ENCODE peak calls at places on chromosomes 2 and 18, in five cellular contexts. W is tibial artery, Y is H1, G is SK-N-SH, S is K562. X is an unnamed sample. For H3K4me1, the result is how much of the 10 kb centered on the place peaks cover.

GRCh38 chr18:12236934-12237832 is 17.0 kb upstream of the CIDEA start:
- DNase-seq in W (peak), Y (no peak), G (peak), S (peak), X (no peak)

GRCh38 chr18:48345596-48345995 is 63.6 kb downstream of the ZBTB7C start:
- DNase-seq in W (no peak), Y (no peak), G (no peak), S (no peak), X (no peak)

GRCh38 chr2:232485757-232486557 is 1.7 kb downstream of the ECEL1 start:
- DNase-seq in W (no peak), Y (no peak), G (peak), S (no peak), X (no peak)

GRCh38 chr2:207167129-207167923 is 1.6 kb upstream of the KLF7 start:
- DNase-seq in W (peak), Y (no peak), G (no peak), S (no peak), X (no peak)

GRCh38 chr2:3289526-3289925 is 88.1 kb downstream of the EIPR1 start:
- DNase-seq in W (no peak), Y (no peak), G (peak), S (no peak), X (no peak)

GRCh38 chr2:64092502-64092901 is 51.7 kb downstream of the PELI1 start:
- DNase-seq in W (no peak), Y (no peak), G (no peak), S (no peak), X (no peak)

GRCh38 chr2:105052773-105053172 is 14.9 kb downstream of the MRPS9 start:
- DNase-seq in W (no peak), Y (no peak), G (no peak), S (peak), X (no peak)

GRCh38 chr2:44233450-44234128 is 41.7 kb upstream of the SLC3A1 start:
- DNase-seq in W (no peak), Y (no peak), G (peak), S (no peak), X (no peak)

GRCh38 chr2:63587814-63588384 is 378 bp downstream of the WDPCP start:
- DNase-seq in W (no peak), Y (peak), G (no peak), S (no peak), X (no peak)

GRCh38 chr2:233267516-233268245 is 16.2 kb downstream of the ATG16L1 start:
- DNase-seq in W (no peak), Y (no peak), G (no peak), S (no peak), X (no peak)

GRCh38 chr2:212683346-212683745 is 144.7 kb upstream of the ERBB4 start:
- DNase-seq in W (no peak), Y (no peak), G (no peak), S (no peak), X (no peak)

GRCh38 chr2:10344105-10345066 is 41.7 kb downstream of the HPCAL1 start:
- DNase-seq in W (no peak), Y (no peak), G (peak), S (no peak), X (no peak)

GRCh38 chr2:70920367-70920715 is 15.4 kb upstream of the ATP6V1B1 start:
- DNase-seq in W (no peak), Y (no peak), G (no peak), S (no peak), X (no peak)

GRCh38 chr2:135913726-135914365 is 37.6 kb upstream of the MCM6 start:
- DNase-seq in W (no peak), Y (no peak), G (peak), S (peak), X (no peak)

GRCh38 chr2:43346619-43347018 is 120.2 kb upstream of the ZFP36L2 start:
- DNase-seq in W (no peak), Y (no peak), G (no peak), S (no peak), X (no peak)

GRCh38 chr2:167398791-167399371 is 510.6 kb downstream of the XIRP2 start:
- DNase-seq in W (no peak), Y (no peak), G (peak), S (no peak), X (no peak)

GRCh38 chr2:161824226-161824625 is 200.0 kb downstream of the SLC4A10 start:
- DNase-seq in W (no peak), Y (no peak), G (no peak), S (no peak), X (no peak)

GRCh38 chr2:20378891-20379519 is 28.4 kb upstream of the PUM2 start:
- DNase-seq in W (peak), Y (peak), G (peak), S (peak), X (no peak)

GRCh38 chr2:73984922-73985317 is 210 bp downstream of the TET3 start:
- DNase-seq in W (no peak), Y (no peak), G (no peak), S (peak), X (no peak)
- H3K4me1 ChIP-seq in W (half or more), Y (under half), G (half or more), S (half or more), X (half or more)

GRCh38 chr2:55163895-55164509 is 68.1 kb downstream of the CLHC1 start:
- DNase-seq in W (no peak), Y (no peak), G (no peak), S (no peak), X (no peak)
- H3K4me1 ChIP-seq in W (half or more), Y (under half), G (under half), S (under half), X (under half)

GRCh38 chr2:217626926-217627325 is 375.9 kb downstream of the TNS1 start:
- DNase-seq in W (no peak), Y (no peak), G (no peak), S (no peak), X (no peak)
- H3K4me1 ChIP-seq in W (under half), Y (under half), G (under half), S (under half), X (under half)

GRCh38 chr2:160368988-160369935 is 124.3 kb downstream of the RBMS1 start:
- DNase-seq in W (no peak), Y (no peak), G (no peak), S (no peak), X (no peak)

GRCh38 chr2:160363961-160364733 is 129.5 kb downstream of the RBMS1 start:
- DNase-seq in W (no peak), Y (no peak), G (no peak), S (no peak), X (no peak)

GRCh38 chr2:160365691-160366367 is 127.8 kb downstream of the RBMS1 start:
- DNase-seq in W (peak), Y (no peak), G (no peak), S (no peak), X (no peak)

GRCh38 chr2:160371251-160372009 is 122.2 kb downstream of the RBMS1 start:
- DNase-seq in W (no peak), Y (no peak), G (peak), S (no peak), X (no peak)

DNA sequence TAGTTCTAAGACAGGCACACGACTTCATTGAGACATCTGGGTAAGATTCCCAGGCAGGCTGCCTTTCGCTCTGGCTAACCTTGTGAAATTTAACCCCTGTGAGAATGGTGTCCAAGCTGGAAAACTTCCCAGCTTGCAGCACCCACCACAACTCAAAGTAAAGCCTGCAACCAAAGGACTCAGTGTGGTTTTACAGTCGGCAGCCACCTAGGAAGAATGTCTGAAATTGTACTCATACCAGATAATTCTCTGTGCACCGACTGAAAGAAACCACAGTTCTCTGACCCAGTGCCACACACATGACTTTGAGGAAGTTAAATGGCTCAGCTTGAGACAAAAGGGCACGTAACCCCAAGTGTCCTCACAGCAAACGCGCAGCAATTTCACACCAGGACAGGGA is 125.7 kb downstream of the RBMS1 start:
- DNase-seq in W (no peak), Y (no peak), G (no peak), S (no peak), X (no peak)
- H3K4me1 ChIP-seq in W (half or more), Y (under half), G (under half), S (under half), X (under half)

DNA sequence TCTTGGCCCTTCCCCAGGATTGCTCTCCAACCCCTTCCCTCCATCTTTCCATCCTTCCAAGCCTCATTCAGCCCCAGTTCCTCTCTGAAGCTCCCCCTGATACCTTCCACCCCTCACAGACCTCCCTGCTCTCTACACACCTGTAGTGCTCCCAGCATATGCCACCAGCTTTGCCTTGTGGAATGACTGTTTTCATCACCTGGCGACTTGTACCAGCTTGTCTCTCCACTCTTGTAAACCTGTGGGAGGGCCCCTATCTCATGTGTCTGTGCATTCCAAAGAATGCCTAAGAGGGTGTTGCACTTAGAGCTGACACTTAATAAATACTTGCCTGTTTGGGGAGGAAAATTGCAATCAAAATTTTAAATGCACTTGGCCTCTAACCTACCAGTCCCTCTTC is 198.7 kb downstream of the BCL11A start:
- DNase-seq in W (no peak), Y (no peak), G (no peak), S (no peak), X (no peak)
- H3K4me1 ChIP-seq in W (under half), Y (under half), G (under half), S (under half), X (under half)

GRCh38 chr2:28276076-28276618 is 116.5 kb upstream of the FOSL2 start:
- DNase-seq in W (no peak), Y (no peak), G (no peak), S (peak), X (no peak)

GRCh38 chr2:28274911-28275685 is 117.6 kb upstream of the FOSL2 start:
- DNase-seq in W (peak), Y (peak), G (no peak), S (peak), X (no peak)

GRCh38 chr2:28271231-28271913 is 121.3 kb upstream of the FOSL2 start:
- DNase-seq in W (no peak), Y (no peak), G (no peak), S (no peak), X (no peak)

GRCh38 chr2:28271914-28272240 is 120.8 kb upstream of the FOSL2 start:
- DNase-seq in W (no peak), Y (no peak), G (no peak), S (no peak), X (no peak)

DNA sequence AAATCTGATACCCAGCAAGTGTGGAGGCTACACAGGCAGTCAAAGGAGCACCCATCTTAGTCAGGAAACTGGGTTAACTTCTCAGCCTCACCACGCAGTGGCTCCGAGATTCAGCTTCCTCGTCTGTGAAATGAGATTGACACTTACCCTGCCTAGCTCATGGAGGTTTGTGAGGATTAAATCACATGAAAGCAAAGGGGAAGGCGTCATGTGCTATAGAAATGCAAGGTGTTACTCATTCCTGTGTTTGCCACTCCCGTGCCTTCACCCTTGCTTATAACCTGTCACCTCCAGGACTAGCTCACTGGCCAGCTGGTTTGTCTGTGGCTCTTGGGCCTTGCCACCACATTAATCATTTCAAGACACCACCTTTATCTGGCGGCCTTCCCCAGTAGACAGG is 118.9 kb upstream of the FOSL2 start:
- DNase-seq in W (no peak), Y (no peak), G (no peak), S (no peak), X (no peak)
- H3K4me1 ChIP-seq in W (under half), Y (under half), G (under half), S (under half), X (under half)